ENCODE peak calls at places on chromosomes 6 and 20, in four cellular contexts. P is uterus, F is A549, A is GM20000. V is an unnamed sample.

GRCh38 chr6:69584913-69585729 is 211.7 kb downstream of the LMBRD1 start:
- DNase-seq in P (peak; percentile 20), F (no peak), A (peak; percentile 46), V (no peak)

GRCh38 chr6:164439331-164439730 is 870.1 kb downstream of the C6orf118 start:
- DNase-seq in P (no peak), F (no peak), A (no peak), V (no peak)

GRCh38 chr6:154617175-154617574 is 106.7 kb upstream of the CNKSR3 start:
- DNase-seq in P (no peak), F (no peak), A (no peak), V (no peak)

GRCh38 chr20:6164421-6165341 is 41.9 kb upstream of the FERMT1 start:
- DNase-seq in P (peak; percentile 37), F (no peak), A (no peak), V (no peak)

GRCh38 chr6:70673054-70673453 is 5.4 kb downstream of the SMAP1 start:
- DNase-seq in P (no peak), F (no peak), A (no peak), V (no peak)

GRCh38 chr20:4369798-4370124 is 351.9 kb upstream of the PRND start:
- DNase-seq in P (no peak), F (no peak), A (peak; percentile 33), V (no peak)

GRCh38 chr6:157181649-157182048 is 141.7 kb downstream of the TMEM242 start:
- DNase-seq in P (no peak), F (peak; percentile 16), A (no peak), V (no peak)

GRCh38 chr6:168016756-168017525 is 19.5 kb downstream of the KIF25 start:
- DNase-seq in P (no peak), F (no peak), A (no peak), V (no peak)

GRCh38 chr6:157841211-157841840 is 18.3 kb downstream of the SNX9 start:
- DNase-seq in P (no peak), F (peak; percentile 14), A (no peak), V (no peak)

GRCh38 chr6:44073612-44074382 is 53.5 kb downstream of the MRPL14 start:
- DNase-seq in P (no peak), F (no peak), A (no peak), V (no peak)

GRCh38 chr6:53524455-53524815 is 20.5 kb downstream of the GCLC start:
- DNase-seq in P (no peak), F (peak; percentile 51), A (no peak), V (peak; percentile 36)

GRCh38 chr6:42313941-42314570 is 96.4 kb upstream of the MRPS10 start:
- DNase-seq in P (no peak), F (no peak), A (no peak), V (no peak)

GRCh38 chr6:5053038-5053437 is 32.1 kb upstream of the PPP1R3G start:
- DNase-seq in P (no peak), F (no peak), A (no peak), V (no peak)

GRCh38 chr6:50804283-50804682 is 14.4 kb upstream of the TFAP2B start:
- DNase-seq in P (no peak), F (no peak), A (no peak), V (no peak)

GRCh38 chr20:58264271-58264670 is 35.8 kb upstream of the ANKRD60 start:
- DNase-seq in P (no peak), F (no peak), A (no peak), V (no peak)

GRCh38 chr6:105968230-105968954 is 117.7 kb upstream of the PRDM1 start:
- DNase-seq in P (no peak), F (peak; percentile 29), A (no peak), V (no peak)

GRCh38 chr6:146905313-146905712 is 298.9 kb upstream of the STXBP5 start:
- DNase-seq in P (no peak), F (peak; percentile 12), A (no peak), V (no peak)

GRCh38 chr6:149316740-149317655 is 514 bp upstream of the TAB2 start:
- DNase-seq in P (peak; percentile 88), F (peak; percentile 92), A (peak; percentile 94), V (no peak)

GRCh38 chr6:36871686-36872085 is 2.9 kb downstream of the PPIL1 start:
- DNase-seq in P (no peak), F (no peak), A (no peak), V (no peak)

GRCh38 chr20:10763117-10763516 is 89.3 kb upstream of the JAG1 start:
- DNase-seq in P (no peak), F (no peak), A (no peak), V (no peak)

DNA sequence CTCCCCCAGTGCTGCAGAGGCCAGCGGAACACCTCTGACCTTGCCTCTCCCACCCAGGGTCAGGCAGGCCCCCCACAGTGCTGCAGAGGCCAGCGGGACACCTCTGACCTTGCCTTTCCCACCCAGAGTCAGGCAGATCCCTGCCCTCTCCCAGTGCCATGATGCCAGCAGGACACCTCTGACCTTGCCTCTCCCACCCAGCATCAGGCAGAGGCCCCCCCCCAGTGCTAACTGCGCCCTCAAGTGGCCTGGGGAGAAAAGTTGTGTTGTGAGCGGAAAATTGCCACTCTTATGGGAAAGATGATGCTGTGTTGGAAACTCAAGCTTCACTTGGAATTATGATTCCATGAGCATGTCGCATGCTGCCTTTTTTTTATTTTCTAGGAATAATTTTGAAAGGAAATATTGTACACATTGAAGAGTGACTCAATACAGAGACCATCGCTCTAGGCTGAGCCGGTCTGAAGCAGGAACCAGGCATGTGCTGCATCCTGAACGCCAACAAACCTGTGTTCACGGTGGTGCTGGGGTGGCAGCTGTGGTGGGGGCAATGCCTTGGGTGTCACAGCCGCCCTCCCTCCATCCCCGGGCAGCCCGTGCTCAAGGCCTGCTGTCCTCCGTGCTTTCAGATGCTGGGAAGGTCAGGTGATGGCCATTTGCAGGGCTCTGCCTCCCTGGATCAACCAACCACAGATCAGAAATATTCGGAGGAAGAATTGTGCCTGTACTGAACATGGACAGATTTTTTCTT is 98.6 kb downstream of the CDH4 start:
- DNase-seq in P (no peak), F (no peak), A (no peak), V (no peak)
- TF ChIP-seq CTCF in P (no peak), F (no peak), A (no peak), V (peak; percentile 22)

GRCh38 chr6:81451787-81452186 is 300.7 kb downstream of the TENT5A start:
- DNase-seq in P (no peak), F (peak; percentile 60), A (peak; percentile 17), V (no peak)

GRCh38 chr6:81446509-81446908 is 306.0 kb downstream of the TENT5A start:
- DNase-seq in P (no peak), F (no peak), A (no peak), V (no peak)

DNA sequence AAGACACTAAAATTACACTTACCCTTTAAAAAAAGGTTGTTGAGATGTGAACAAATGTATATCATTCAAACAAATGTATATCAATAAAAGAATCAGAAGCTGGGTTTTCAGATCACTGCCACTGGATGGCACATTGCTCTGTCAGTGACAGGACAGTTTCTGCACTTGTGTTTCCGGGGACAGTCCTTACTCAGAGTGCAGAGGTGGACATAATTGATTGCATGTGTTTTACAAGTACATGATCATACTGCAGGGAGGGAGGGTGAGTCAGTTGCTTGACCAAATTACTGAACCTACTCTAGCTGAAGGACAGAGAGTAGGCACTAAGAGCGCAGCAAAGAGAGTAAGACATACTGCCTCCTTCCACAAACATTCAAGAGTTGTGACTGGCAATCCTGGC is 302.3 kb downstream of the TENT5A start:
- DNase-seq in P (no peak), F (peak; percentile 2), A (no peak), V (no peak)
- TF ChIP-seq CTCF in P (no peak), F (no peak), A (no peak), V (no peak)

DNA sequence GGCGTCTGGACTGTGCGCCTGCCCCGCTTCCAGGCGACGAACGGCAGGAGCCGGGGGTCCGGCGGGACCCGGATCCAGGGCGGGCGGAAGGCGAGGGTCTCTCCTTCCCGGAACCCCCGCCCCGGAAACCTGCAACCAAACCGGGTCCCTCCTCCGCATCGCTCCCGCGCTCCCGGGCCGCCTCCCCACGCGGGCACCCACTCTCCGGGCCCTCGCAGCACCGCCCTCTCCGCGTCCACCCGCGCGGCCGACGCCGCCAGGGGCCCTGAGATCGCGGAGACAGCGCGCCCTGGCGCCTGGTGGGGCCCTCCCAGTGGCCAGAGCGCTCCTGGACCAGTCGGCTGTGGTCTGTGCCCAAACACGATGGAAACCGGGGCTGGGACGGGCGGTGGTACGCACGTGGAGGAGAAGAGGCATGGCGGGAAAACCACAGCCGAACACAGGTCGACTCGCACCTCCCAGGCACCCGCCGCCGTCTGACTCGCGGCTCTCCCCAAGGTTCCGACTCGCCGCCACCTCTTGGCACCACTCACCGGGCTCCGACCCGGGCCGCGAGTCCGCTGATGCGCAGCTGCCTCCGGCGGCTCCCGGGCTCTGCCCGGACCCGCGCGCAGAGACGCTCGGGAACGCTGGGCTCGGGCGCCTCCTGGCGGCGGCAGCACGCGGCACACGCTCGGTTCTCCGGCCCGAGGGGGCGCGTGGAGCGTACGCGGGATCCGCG is 7.9 kb downstream of the NKX2-2 start:
- DNase-seq in P (no peak), F (peak; percentile 73), A (peak; percentile 91), V (no peak)
- TF ChIP-seq CTCF in P (peak; percentile 65), F (peak; percentile 93), A (peak; percentile 80), V (peak; percentile 71)

GRCh38 chr6:39088331-39088730 is 26.7 kb downstream of the SAYSD1 start:
- DNase-seq in P (no peak), F (peak; percentile 31), A (no peak), V (peak; percentile 25)
- TF ChIP-seq CTCF in P (peak; percentile 45), F (no peak), A (no peak), V (peak; percentile 71)

GRCh38 chr6:56902551-56903464 is 52.1 kb upstream of the BEND6 start:
- DNase-seq in P (peak; percentile 72), F (no peak), A (peak; percentile 52), V (no peak)
- TF ChIP-seq CTCF in P (peak; percentile 55), F (peak; percentile 71), A (peak; percentile 29), V (peak; percentile 73)

DNA sequence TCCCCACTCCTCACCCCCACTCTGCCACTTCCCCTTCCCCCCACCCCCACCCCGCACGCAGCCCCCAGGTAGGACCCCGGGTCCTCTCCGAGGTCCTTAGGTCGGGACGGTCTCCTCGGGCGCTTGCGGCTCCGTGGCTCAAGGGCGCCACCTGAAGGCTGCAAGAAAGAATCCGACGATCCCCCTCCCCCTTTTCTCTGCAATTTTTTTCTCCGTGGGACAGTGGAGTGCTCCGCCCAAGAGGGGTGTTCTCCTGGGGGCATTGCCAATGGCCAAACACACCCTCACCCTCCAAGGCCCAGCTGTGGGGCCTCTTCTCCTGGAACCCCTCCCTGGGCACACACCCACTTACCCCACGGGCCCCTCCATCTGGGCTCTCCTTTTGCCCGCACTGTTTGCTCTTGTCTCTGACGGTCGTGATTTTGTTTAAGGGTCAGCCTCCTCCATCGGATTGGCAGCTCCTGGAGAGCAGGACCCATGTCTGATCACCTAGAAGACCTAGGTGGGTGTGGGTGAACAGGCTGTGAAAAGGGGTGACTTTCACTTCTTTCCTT is 1.1 kb upstream of the TMEM74B start:
- DNase-seq in P (no peak), F (peak; percentile 78), A (peak; percentile 83), V (no peak)
- TF ChIP-seq CTCF in P (no peak), F (peak; percentile 79), A (peak; percentile 50), V (peak; percentile 67)

GRCh38 chr6:111894272-111894671 is 21.0 kb upstream of the FYN start:
- DNase-seq in P (no peak), F (no peak), A (no peak), V (no peak)
- TF ChIP-seq CTCF in P (no peak), F (no peak), A (no peak), V (no peak)

V was measured in epithelial cell of proximal tubule.